ENCODE peak calls at places on chromosome 18, in six cellular contexts. One of them, this sample, is unnamed.
A peak's percentile ranks its signal among the peaks of the same experiment; 100 is the strongest.

GRCh38 chr18:4074647-4075046 is 380.5 kb downstream of the DLGAP1 start:
- DNase-seq in adrenal gland: no peak
- DNase-seq in foreskin fibroblast: no peak
- DNase-seq in cardiac muscle cell: no peak
- DNase-seq in A172: no peak
- DNase-seq in activated naive CD8-positive, alpha-beta T cell treated with anti-CD3 and anti-CD28 coated beads, Interleukin-2, amount 10 ng/mL, durations not matched to agents 7 days and 5 days: no peak
- DNase-seq in this sample: no peak

GRCh38 chr18:404061-404460 is 96.4 kb downstream of the COLEC12 start:
- DNase-seq in adrenal gland: no peak
- DNase-seq in foreskin fibroblast: no peak
- DNase-seq in cardiac muscle cell: no peak
- DNase-seq in A172: no peak
- DNase-seq in activated naive CD8-positive, alpha-beta T cell treated with anti-CD3 and anti-CD28 coated beads, Interleukin-2, amount 10 ng/mL, durations not matched to agents 7 days and 5 days: no peak
- DNase-seq in this sample: no peak

GRCh38 chr18:62848946-62849345 is 133.6 kb downstream of the PHLPP1 start:
- DNase-seq in adrenal gland: no peak
- DNase-seq in foreskin fibroblast: peak; percentile 27
- DNase-seq in cardiac muscle cell: no peak
- DNase-seq in A172: no peak
- DNase-seq in activated naive CD8-positive, alpha-beta T cell treated with anti-CD3 and anti-CD28 coated beads, Interleukin-2, amount 10 ng/mL, durations not matched to agents 7 days and 5 days: no peak
- DNase-seq in this sample: no peak

GRCh38 chr18:47775961-47776360 is 154.5 kb downstream of the SMAD2 start:
- DNase-seq in adrenal gland: no peak
- DNase-seq in foreskin fibroblast: no peak
- DNase-seq in cardiac muscle cell: peak; percentile 40
- DNase-seq in A172: no peak
- DNase-seq in activated naive CD8-positive, alpha-beta T cell treated with anti-CD3 and anti-CD28 coated beads, Interleukin-2, amount 10 ng/mL, durations not matched to agents 7 days and 5 days: no peak
- DNase-seq in this sample: peak; percentile 18

GRCh38 chr18:11310476-11311086 is 161.2 kb upstream of the PIEZO2 start:
- DNase-seq in adrenal gland: peak; percentile 60
- DNase-seq in foreskin fibroblast: no peak
- DNase-seq in cardiac muscle cell: peak; percentile 79
- DNase-seq in A172: peak; percentile 77
- DNase-seq in activated naive CD8-positive, alpha-beta T cell treated with anti-CD3 and anti-CD28 coated beads, Interleukin-2, amount 10 ng/mL, durations not matched to agents 7 days and 5 days: peak; percentile 33
- DNase-seq in this sample: no peak

GRCh38 chr18:26487437-26487836 is 60.9 kb downstream of the KCTD1 start:
- DNase-seq in adrenal gland: no peak
- DNase-seq in foreskin fibroblast: no peak
- DNase-seq in cardiac muscle cell: no peak
- DNase-seq in A172: peak; percentile 37
- DNase-seq in activated naive CD8-positive, alpha-beta T cell treated with anti-CD3 and anti-CD28 coated beads, Interleukin-2, amount 10 ng/mL, durations not matched to agents 7 days and 5 days: no peak
- DNase-seq in this sample: no peak

GRCh38 chr18:35073186-35074105 is 32.2 kb downstream of the MAPRE2 start:
- DNase-seq in adrenal gland: no peak
- DNase-seq in foreskin fibroblast: peak; percentile 20
- DNase-seq in cardiac muscle cell: no peak
- DNase-seq in A172: no peak
- DNase-seq in activated naive CD8-positive, alpha-beta T cell treated with anti-CD3 and anti-CD28 coated beads, Interleukin-2, amount 10 ng/mL, durations not matched to agents 7 days and 5 days: no peak
- DNase-seq in this sample: no peak

GRCh38 chr18:6714027-6714426 is 15.5 kb upstream of the ARHGAP28 start:
- DNase-seq in adrenal gland: no peak
- DNase-seq in foreskin fibroblast: no peak
- DNase-seq in cardiac muscle cell: no peak
- DNase-seq in A172: no peak
- DNase-seq in activated naive CD8-positive, alpha-beta T cell treated with anti-CD3 and anti-CD28 coated beads, Interleukin-2, amount 10 ng/mL, durations not matched to agents 7 days and 5 days: no peak
- DNase-seq in this sample: no peak

GRCh38 chr18:71336811-71337210 is 1048.0 kb downstream of the SOCS6 start:
- DNase-seq in adrenal gland: no peak
- DNase-seq in foreskin fibroblast: no peak
- DNase-seq in cardiac muscle cell: no peak
- DNase-seq in A172: no peak
- DNase-seq in activated naive CD8-positive, alpha-beta T cell treated with anti-CD3 and anti-CD28 coated beads, Interleukin-2, amount 10 ng/mL, durations not matched to agents 7 days and 5 days: no peak
- DNase-seq in this sample: no peak

GRCh38 chr18:23301971-23302370 is 151.1 kb upstream of the RIOK3 start:
- DNase-seq in adrenal gland: no peak
- DNase-seq in foreskin fibroblast: no peak
- DNase-seq in cardiac muscle cell: no peak
- DNase-seq in A172: no peak
- DNase-seq in activated naive CD8-positive, alpha-beta T cell treated with anti-CD3 and anti-CD28 coated beads, Interleukin-2, amount 10 ng/mL, durations not matched to agents 7 days and 5 days: no peak
- DNase-seq in this sample: no peak

GRCh38 chr18:65527879-65528633 is 222.8 kb upstream of the CDH7 start:
- DNase-seq in adrenal gland: no peak
- DNase-seq in foreskin fibroblast: no peak
- DNase-seq in cardiac muscle cell: no peak
- DNase-seq in A172: no peak
- DNase-seq in activated naive CD8-positive, alpha-beta T cell treated with anti-CD3 and anti-CD28 coated beads, Interleukin-2, amount 10 ng/mL, durations not matched to agents 7 days and 5 days: no peak
- DNase-seq in this sample: no peak

GRCh38 chr18:59996370-59996966 is 96.7 kb downstream of the PMAIP1 start:
- DNase-seq in adrenal gland: no peak
- DNase-seq in foreskin fibroblast: peak; percentile 26
- DNase-seq in cardiac muscle cell: peak; percentile 60
- DNase-seq in A172: peak; percentile 48
- DNase-seq in activated naive CD8-positive, alpha-beta T cell treated with anti-CD3 and anti-CD28 coated beads, Interleukin-2, amount 10 ng/mL, durations not matched to agents 7 days and 5 days: no peak
- DNase-seq in this sample: no peak

GRCh38 chr18:59846814-59847490 is 52.8 kb upstream of the PMAIP1 start:
- DNase-seq in adrenal gland: no peak
- DNase-seq in foreskin fibroblast: peak; percentile 64
- DNase-seq in cardiac muscle cell: no peak
- DNase-seq in A172: peak; percentile 69
- DNase-seq in activated naive CD8-positive, alpha-beta T cell treated with anti-CD3 and anti-CD28 coated beads, Interleukin-2, amount 10 ng/mL, durations not matched to agents 7 days and 5 days: no peak
- DNase-seq in this sample: no peak

GRCh38 chr18:31983020-31983419 is 35.6 kb upstream of the RNF125 start:
- DNase-seq in adrenal gland: no peak
- DNase-seq in foreskin fibroblast: no peak
- DNase-seq in cardiac muscle cell: no peak
- DNase-seq in A172: no peak
- DNase-seq in activated naive CD8-positive, alpha-beta T cell treated with anti-CD3 and anti-CD28 coated beads, Interleukin-2, amount 10 ng/mL, durations not matched to agents 7 days and 5 days: no peak
- DNase-seq in this sample: no peak

GRCh38 chr18:52504589-52504988 is 164.6 kb downstream of the DCC start:
- DNase-seq in adrenal gland: no peak
- DNase-seq in foreskin fibroblast: no peak
- DNase-seq in cardiac muscle cell: no peak
- DNase-seq in A172: no peak
- DNase-seq in activated naive CD8-positive, alpha-beta T cell treated with anti-CD3 and anti-CD28 coated beads, Interleukin-2, amount 10 ng/mL, durations not matched to agents 7 days and 5 days: no peak
- DNase-seq in this sample: no peak

GRCh38 chr18:8747440-8747937 is 42.1 kb downstream of the MTCL1 start:
- DNase-seq in adrenal gland: no peak
- DNase-seq in foreskin fibroblast: peak; percentile 85
- DNase-seq in cardiac muscle cell: no peak
- DNase-seq in A172: no peak
- DNase-seq in activated naive CD8-positive, alpha-beta T cell treated with anti-CD3 and anti-CD28 coated beads, Interleukin-2, amount 10 ng/mL, durations not matched to agents 7 days and 5 days: no peak
- DNase-seq in this sample: no peak

GRCh38 chr18:57771183-57771582 is 31.9 kb downstream of the ATP8B1 start:
- DNase-seq in adrenal gland: no peak
- DNase-seq in foreskin fibroblast: no peak
- DNase-seq in cardiac muscle cell: no peak
- DNase-seq in A172: peak; percentile 67
- DNase-seq in activated naive CD8-positive, alpha-beta T cell treated with anti-CD3 and anti-CD28 coated beads, Interleukin-2, amount 10 ng/mL, durations not matched to agents 7 days and 5 days: no peak
- DNase-seq in this sample: no peak

GRCh38 chr18:39701071-39701783 is 2135.6 kb upstream of the CELF4 start:
- DNase-seq in adrenal gland: no peak
- DNase-seq in foreskin fibroblast: no peak
- DNase-seq in cardiac muscle cell: no peak
- DNase-seq in A172: no peak
- DNase-seq in activated naive CD8-positive, alpha-beta T cell treated with anti-CD3 and anti-CD28 coated beads, Interleukin-2, amount 10 ng/mL, durations not matched to agents 7 days and 5 days: no peak
- DNase-seq in this sample: no peak

GRCh38 chr18:23585007-23585871 is 1.1 kb downstream of the NPC1 start:
- DNase-seq in adrenal gland: peak; percentile 46
- DNase-seq in foreskin fibroblast: peak; percentile 28
- DNase-seq in cardiac muscle cell: peak; percentile 38
- DNase-seq in A172: peak; percentile 53
- DNase-seq in activated naive CD8-positive, alpha-beta T cell treated with anti-CD3 and anti-CD28 coated beads, Interleukin-2, amount 10 ng/mL, durations not matched to agents 7 days and 5 days: no peak
- DNase-seq in this sample: no peak

GRCh38 chr18:11689972-11690570 is 1.0 kb downstream of the GNAL start:
- DNase-seq in adrenal gland: no peak
- DNase-seq in foreskin fibroblast: peak; percentile 14
- DNase-seq in cardiac muscle cell: no peak
- DNase-seq in A172: peak; percentile 12
- DNase-seq in activated naive CD8-positive, alpha-beta T cell treated with anti-CD3 and anti-CD28 coated beads, Interleukin-2, amount 10 ng/mL, durations not matched to agents 7 days and 5 days: no peak
- DNase-seq in this sample: no peak

This sample was measured in posterior cingulate gyrus.